ENCODE peak calls at places on chromosomes 7 and 10, in seven cellular contexts. M is A549; U is cardiac muscle cell; Y is uterus; E is hepatocyte; L is CD4-positive, alpha-beta memory T cell; N is lower lobe of right lung. F is an unnamed sample.

GRCh38 chr10:103716206-103717160 is 138.9 kb downstream of the SH3PXD2A start:
- DNase-seq in Y (no peak), L (no peak), N (no peak), U (no peak), M (no peak), E (no peak), F (no peak)

GRCh38 chr10:51683031-51683830 is 16.2 kb downstream of the CSTF2T start:
- DNase-seq in M (no peak), L (no peak), E (no peak), N (no peak), U (no peak), Y (no peak), F (no peak)

GRCh38 chr7:35596061-35596460 is 98.9 kb downstream of the HERPUD2 start:
- DNase-seq in Y (no peak), M (no peak), L (no peak), N (no peak), U (no peak), E (no peak), F (peak)

GRCh38 chr7:3673524-3673923 is 372.5 kb downstream of the SDK1 start:
- DNase-seq in E (peak), L (peak), Y (no peak), M (peak), U (peak), N (peak), F (peak)

GRCh38 chr7:110944966-110945644 is 145.8 kb upstream of the LRRN3 start:
- DNase-seq in E (no peak), L (no peak), M (no peak), N (no peak), Y (no peak), U (no peak), F (no peak)

GRCh38 chr7:78195281-78195680 is 396.7 kb downstream of the PHTF2 start:
- DNase-seq in M (no peak), N (no peak), U (no peak), Y (no peak), L (no peak), E (no peak), F (no peak)

GRCh38 chr7:100582041-100582579 is 3.8 kb downstream of the LRCH4 start:
- DNase-seq in U (no peak), E (no peak), N (peak), M (no peak), Y (no peak), L (no peak), F (no peak)

GRCh38 chr7:116025098-116025809 is 5.3 kb downstream of the TFEC start:
- DNase-seq in E (peak), Y (no peak), N (no peak), M (no peak), U (no peak), L (no peak), F (peak)

GRCh38 chr10:35398355-35398754 is 62.0 kb downstream of the CCNY start:
- DNase-seq in U (no peak), L (no peak), E (no peak), N (no peak), Y (no peak), M (no peak), F (no peak)

GRCh38 chr10:17682236-17682946 is 38.4 kb downstream of the STAM start:
- DNase-seq in E (no peak), Y (no peak), L (no peak), U (no peak), N (no peak), M (no peak), F (peak)

GRCh38 chr7:158373761-158374545 is 213.7 kb downstream of the PTPRN2 start:
- DNase-seq in Y (no peak), U (no peak), E (no peak), M (no peak), N (no peak), L (no peak), F (no peak)

GRCh38 chr7:44140341-44140740 is 791 bp downstream of the MYL7 start:
- DNase-seq in M (no peak), L (no peak), Y (no peak), E (no peak), N (no peak), U (no peak), F (no peak)

GRCh38 chr10:70931168-70931805 is 42.9 kb upstream of the PCBD1 start:
- DNase-seq in Y (peak), N (no peak), M (no peak), L (no peak), U (no peak), E (no peak), F (no peak)

GRCh38 chr7:135678612-135679575 is 16.6 kb downstream of the STMP1 start:
- DNase-seq in U (no peak), E (no peak), L (no peak), M (no peak), N (peak), Y (peak), F (peak)

GRCh38 chr10:14667270-14667669 is 107.4 kb downstream of the FAM107B start:
- DNase-seq in U (no peak), L (no peak), N (no peak), E (no peak), Y (no peak), M (no peak), F (no peak)

GRCh38 chr7:157910446-157910845 is 573.6 kb downstream of the DNAJB6 start:
- DNase-seq in L (no peak), N (peak), Y (no peak), U (no peak), E (no peak), M (no peak), F (no peak)

GRCh38 chr10:89846276-89846630 is 144.9 kb downstream of the KIF20B start:
- DNase-seq in M (no peak), E (no peak), N (no peak), U (no peak), Y (no peak), L (no peak), F (no peak)

GRCh38 chr10:6891924-6892323 is 311.8 kb upstream of the PRKCQ start:
- DNase-seq in Y (no peak), M (no peak), N (no peak), L (no peak), E (no peak), U (no peak), F (no peak)

GRCh38 chr7:29091722-29092121 is 54.6 kb downstream of the CPVL start:
- DNase-seq in E (no peak), M (no peak), N (no peak), L (no peak), Y (no peak), U (no peak), F (no peak)

GRCh38 chr7:31251441-31251840 is 89.1 kb downstream of the NEUROD6 start:
- DNase-seq in M (no peak), L (no peak), Y (no peak), U (no peak), E (no peak), N (no peak), F (no peak)

GRCh38 chr7:15326044-15326644 is 235.7 kb downstream of the AGMO start:
- DNase-seq in L (no peak), U (peak), E (peak), Y (no peak), M (peak), N (no peak), F (peak)

GRCh38 chr7:44633254-44634186 is 27.1 kb downstream of the OGDH start:
- DNase-seq in E (peak), M (no peak), N (peak), L (peak), Y (peak), U (no peak), F (peak)

GRCh38 chr10:11761431-11761830 is 19.2 kb downstream of the ECHDC3 start:
- DNase-seq in Y (no peak), M (no peak), L (no peak), U (no peak), E (no peak), N (no peak), F (no peak)

GRCh38 chr7:129168219-129168991 is 20.0 kb upstream of the SMO start:
- DNase-seq in M (no peak), N (no peak), L (no peak), Y (peak), E (peak), U (peak), F (no peak)
- H3K4me3 ChIP-seq in M (no peak), N (peak), L (no peak), Y (peak), E (no peak), U (no peak), F (no peak)

GRCh38 chr7:22855049-22855392 is 32.4 kb upstream of the TOMM7 start:
- DNase-seq in E (no peak), L (no peak), U (no peak), Y (no peak), M (no peak), N (no peak), F (no peak)
- H3K27ac ChIP-seq in E (peak), L (peak), U (no peak), Y (peak), M (peak), N (peak), F (peak)

GRCh38 chr10:98307916-98308315 is 39.9 kb upstream of the LOXL4 start:
- DNase-seq in N (no peak), L (no peak), M (no peak), Y (no peak), E (no peak), U (no peak), F (no peak)

GRCh38 chr10:98310721-98311120 is 42.7 kb upstream of the LOXL4 start:
- DNase-seq in Y (no peak), U (no peak), N (no peak), L (no peak), M (no peak), E (no peak), F (no peak)

GRCh38 chr10:98308602-98309365 is 40.8 kb upstream of the LOXL4 start:
- DNase-seq in Y (no peak), L (no peak), M (no peak), U (no peak), E (no peak), N (no peak), F (no peak)

GRCh38 chr10:98312349-98312748 is 44.4 kb upstream of the LOXL4 start:
- DNase-seq in U (no peak), Y (no peak), N (no peak), E (no peak), L (no peak), M (no peak), F (no peak)

DNA sequence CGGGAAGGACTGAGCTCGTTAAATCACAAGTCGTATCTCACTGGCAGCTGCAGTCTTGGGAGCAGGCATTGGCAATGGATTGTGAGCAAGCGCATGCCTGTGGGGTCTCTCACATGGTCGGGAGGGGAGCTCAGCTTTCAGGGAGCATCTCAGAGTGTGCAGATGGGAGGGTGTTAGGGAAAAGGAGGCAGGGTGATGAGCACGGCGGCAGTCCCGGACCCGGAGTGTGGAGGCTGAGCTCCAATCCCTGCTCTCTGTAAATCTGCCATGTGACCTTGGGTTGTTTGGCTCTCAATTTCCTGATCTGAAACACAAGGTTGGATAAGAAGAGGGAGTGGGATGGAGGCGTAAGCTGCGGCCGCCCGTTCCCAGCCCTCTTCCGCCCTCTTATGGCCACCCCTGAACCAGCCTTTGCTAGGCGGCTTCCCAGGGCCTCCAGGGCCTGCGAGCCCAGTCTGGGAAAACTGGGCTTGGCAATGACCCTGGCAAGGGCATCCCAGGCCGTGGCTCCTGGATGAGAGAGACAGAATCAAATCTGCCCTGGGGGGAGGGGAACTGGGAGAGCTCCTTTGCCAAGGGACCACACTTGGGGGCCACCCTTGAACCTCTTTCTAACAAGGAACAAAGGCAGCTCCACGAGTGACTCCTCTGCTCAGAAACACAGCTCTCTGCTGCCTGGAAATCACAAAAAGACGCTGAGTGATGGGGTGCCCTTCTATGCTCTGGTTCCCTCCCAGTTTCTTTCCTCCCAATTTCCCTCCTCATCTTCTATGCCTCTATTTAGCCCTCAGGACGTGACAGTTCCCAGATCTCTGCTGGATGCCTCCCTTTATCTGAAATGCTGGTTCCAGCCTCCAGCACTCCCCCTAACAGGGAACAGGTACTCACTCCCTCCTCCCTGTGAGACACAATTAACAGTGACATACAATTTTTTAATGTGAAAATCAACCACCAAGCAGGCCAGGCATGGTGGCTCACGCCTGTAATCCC is 41.7 kb upstream of the LOXL4 start:
- DNase-seq in M (peak), N (peak), U (peak), E (peak), Y (peak), L (no peak), F (peak)
- H3K4me3 ChIP-seq in M (no peak), N (peak), U (no peak), E (no peak), Y (no peak), L (no peak), F (no peak)

GRCh38 chr10:132593900-132594876 is 56.6 kb downstream of the INPP5A start:
- DNase-seq in E (no peak), U (no peak), M (no peak), L (no peak), Y (no peak), N (no peak), F (no peak)
- H3K27ac ChIP-seq in E (peak), U (no peak), M (no peak), L (no peak), Y (no peak), N (no peak), F (no peak)

DNA sequence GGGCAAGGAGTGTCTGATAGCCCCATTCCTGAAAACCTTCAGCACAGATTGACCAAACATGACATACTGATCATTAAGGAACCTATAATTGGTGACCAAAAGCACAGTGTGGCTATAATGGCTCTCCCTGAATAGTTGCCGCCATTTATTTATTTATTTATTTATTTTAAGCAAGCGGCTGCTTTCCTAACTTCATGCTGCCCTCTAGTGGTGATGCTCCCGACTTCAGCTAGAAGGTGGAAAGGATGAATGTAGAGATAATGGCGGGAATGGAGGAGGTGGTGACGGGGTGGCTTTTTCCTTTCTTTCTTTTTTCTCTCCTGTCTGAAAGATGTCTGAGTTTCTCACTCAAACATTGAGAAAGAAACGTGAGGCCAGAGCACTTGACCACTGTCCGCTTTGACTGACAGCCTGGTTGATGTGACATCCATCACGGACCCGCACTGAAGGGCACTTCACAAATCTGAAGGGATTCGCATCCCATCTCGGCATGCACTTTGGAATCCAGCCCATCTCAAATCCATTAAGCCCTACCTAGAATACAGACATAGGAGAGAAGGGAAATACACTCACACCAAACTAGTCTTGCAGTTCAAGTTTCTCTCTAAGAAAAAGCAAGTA is 1090.1 kb downstream of the KCNMA1 start:
- DNase-seq in Y (peak), L (peak), M (peak), N (peak), E (peak), U (peak), F (peak)
- H3K4me3 ChIP-seq in Y (no peak), L (no peak), M (peak), N (no peak), E (no peak), U (no peak), F (no peak)

DNA sequence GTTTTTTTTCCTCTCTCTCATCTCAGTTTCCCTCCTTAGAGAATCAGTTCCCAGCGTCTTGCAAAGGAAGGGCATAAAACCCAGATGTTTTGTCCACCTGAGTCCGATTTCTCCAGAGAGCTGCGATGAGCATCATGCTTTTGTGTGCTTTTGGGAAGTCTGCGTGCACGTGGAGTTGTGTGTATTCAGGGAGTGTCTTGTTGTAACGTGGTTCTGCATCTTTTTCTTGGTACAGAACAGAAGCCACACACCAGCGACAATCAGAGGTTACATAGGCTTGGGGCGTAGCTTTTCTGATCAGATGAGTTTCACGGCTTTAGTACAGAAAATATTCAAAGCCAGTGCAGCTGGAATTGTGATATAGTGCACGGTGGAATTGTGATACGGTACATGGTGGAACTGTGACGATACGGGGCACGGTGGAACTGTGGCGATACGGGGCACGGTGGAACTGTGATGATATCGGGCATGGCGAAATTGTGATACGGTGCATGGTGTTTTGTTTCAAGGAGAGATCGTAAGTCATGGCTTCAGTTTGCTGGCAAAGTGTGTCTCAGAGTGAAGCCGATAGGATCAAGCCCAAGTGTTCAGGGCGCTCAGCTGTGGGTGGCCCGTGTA is 32.8 kb downstream of the FOXK1 start:
- DNase-seq in E (no peak), M (no peak), Y (no peak), L (no peak), N (no peak), U (no peak), F (no peak)
- H3K27ac ChIP-seq in E (no peak), M (peak), Y (no peak), L (no peak), N (no peak), U (peak), F (no peak)